ENCODE peak calls at places on chromosomes 2 and 18, in seven cellular contexts. One of them, this sample, is unnamed.

GRCh38 chr18:55018602-55019001 is 59.3 kb upstream of the CCDC68 start:
- DNase-seq in NCI-H1105 treated with DMSO at 0.1 percent for 48 hours: no peak
- DNase-seq in neural progenitor cell: no peak
- DNase-seq in NB4: no peak
- DNase-seq in SW 1271: no peak
- DNase-seq in amniotic stem cell: peak; percentile 1
- DNase-seq in activated T-helper 9 cell treated with anti-CD3 and anti-CD28 coated beads, Interleukin-2, amount 50 U/mL, for 16 hours: no peak
- DNase-seq in this sample: no peak

GRCh38 chr2:175323162-175323561 is 141.7 kb upstream of the ATP5MC3 start:
- DNase-seq in neural progenitor cell: no peak
- DNase-seq in amniotic stem cell: no peak
- DNase-seq in NCI-H1105 treated with DMSO at 0.1 percent for 48 hours: no peak
- DNase-seq in activated T-helper 9 cell treated with anti-CD3 and anti-CD28 coated beads, Interleukin-2, amount 50 U/mL, for 16 hours: no peak
- DNase-seq in SW 1271: no peak
- DNase-seq in NB4: no peak
- DNase-seq in this sample: no peak

GRCh38 chr2:20537423-20538307 is 90.8 kb downstream of the RHOB start:
- DNase-seq in SW 1271: no peak
- DNase-seq in neural progenitor cell: no peak
- DNase-seq in NB4: peak; percentile 51
- DNase-seq in NCI-H1105 treated with DMSO at 0.1 percent for 48 hours: no peak
- DNase-seq in amniotic stem cell: no peak
- DNase-seq in activated T-helper 9 cell treated with anti-CD3 and anti-CD28 coated beads, Interleukin-2, amount 50 U/mL, for 16 hours: no peak
- DNase-seq in this sample: no peak

GRCh38 chr2:163757811-163758210 is 22.0 kb upstream of the FIGN start:
- DNase-seq in neural progenitor cell: peak; percentile 43
- DNase-seq in amniotic stem cell: no peak
- DNase-seq in SW 1271: no peak
- DNase-seq in activated T-helper 9 cell treated with anti-CD3 and anti-CD28 coated beads, Interleukin-2, amount 50 U/mL, for 16 hours: no peak
- DNase-seq in NCI-H1105 treated with DMSO at 0.1 percent for 48 hours: no peak
- DNase-seq in NB4: no peak
- DNase-seq in this sample: no peak

GRCh38 chr2:106894545-106894944 is 8.6 kb upstream of the ST6GAL2 start:
- DNase-seq in NB4: no peak
- DNase-seq in neural progenitor cell: no peak
- DNase-seq in activated T-helper 9 cell treated with anti-CD3 and anti-CD28 coated beads, Interleukin-2, amount 50 U/mL, for 16 hours: no peak
- DNase-seq in NCI-H1105 treated with DMSO at 0.1 percent for 48 hours: no peak
- DNase-seq in SW 1271: no peak
- DNase-seq in amniotic stem cell: no peak
- DNase-seq in this sample: no peak

GRCh38 chr2:8583400-8584173 is 98.3 kb upstream of the ID2 start:
- DNase-seq in SW 1271: no peak
- DNase-seq in activated T-helper 9 cell treated with anti-CD3 and anti-CD28 coated beads, Interleukin-2, amount 50 U/mL, for 16 hours: peak; percentile 54
- DNase-seq in NCI-H1105 treated with DMSO at 0.1 percent for 48 hours: no peak
- DNase-seq in neural progenitor cell: peak; percentile 61
- DNase-seq in NB4: peak; percentile 98
- DNase-seq in amniotic stem cell: no peak
- DNase-seq in this sample: peak; percentile 72

GRCh38 chr2:230895536-230896345 is 29.3 kb downstream of the GPR55 start:
- DNase-seq in NCI-H1105 treated with DMSO at 0.1 percent for 48 hours: no peak
- DNase-seq in neural progenitor cell: no peak
- DNase-seq in amniotic stem cell: no peak
- DNase-seq in SW 1271: no peak
- DNase-seq in NB4: no peak
- DNase-seq in activated T-helper 9 cell treated with anti-CD3 and anti-CD28 coated beads, Interleukin-2, amount 50 U/mL, for 16 hours: no peak
- DNase-seq in this sample: peak; percentile 17

GRCh38 chr2:126744640-126745039 is 88.7 kb downstream of the GYPC start:
- DNase-seq in neural progenitor cell: no peak
- DNase-seq in NCI-H1105 treated with DMSO at 0.1 percent for 48 hours: no peak
- DNase-seq in SW 1271: no peak
- DNase-seq in activated T-helper 9 cell treated with anti-CD3 and anti-CD28 coated beads, Interleukin-2, amount 50 U/mL, for 16 hours: no peak
- DNase-seq in NB4: no peak
- DNase-seq in amniotic stem cell: no peak
- DNase-seq in this sample: no peak

GRCh38 chr18:11747286-11747685 is 58.2 kb downstream of the GNAL start:
- DNase-seq in NCI-H1105 treated with DMSO at 0.1 percent for 48 hours: no peak
- DNase-seq in NB4: no peak
- DNase-seq in neural progenitor cell: no peak
- DNase-seq in amniotic stem cell: no peak
- DNase-seq in SW 1271: no peak
- DNase-seq in activated T-helper 9 cell treated with anti-CD3 and anti-CD28 coated beads, Interleukin-2, amount 50 U/mL, for 16 hours: no peak
- DNase-seq in this sample: no peak

GRCh38 chr18:69617888-69618287 is 217.2 kb downstream of the DOK6 start:
- DNase-seq in NB4: no peak
- DNase-seq in NCI-H1105 treated with DMSO at 0.1 percent for 48 hours: no peak
- DNase-seq in SW 1271: no peak
- DNase-seq in neural progenitor cell: no peak
- DNase-seq in amniotic stem cell: peak; percentile 67
- DNase-seq in activated T-helper 9 cell treated with anti-CD3 and anti-CD28 coated beads, Interleukin-2, amount 50 U/mL, for 16 hours: no peak
- DNase-seq in this sample: no peak

GRCh38 chr2:215878476-215879063 is 134.8 kb downstream of the MREG start:
- DNase-seq in amniotic stem cell: no peak
- DNase-seq in neural progenitor cell: no peak
- DNase-seq in SW 1271: no peak
- DNase-seq in NB4: no peak
- DNase-seq in activated T-helper 9 cell treated with anti-CD3 and anti-CD28 coated beads, Interleukin-2, amount 50 U/mL, for 16 hours: no peak
- DNase-seq in NCI-H1105 treated with DMSO at 0.1 percent for 48 hours: no peak
- DNase-seq in this sample: no peak

GRCh38 chr2:240604291-240604938 is 17.9 kb downstream of the CAPN10 start:
- DNase-seq in SW 1271: no peak
- DNase-seq in NB4: peak; percentile 55
- DNase-seq in NCI-H1105 treated with DMSO at 0.1 percent for 48 hours: no peak
- DNase-seq in neural progenitor cell: peak; percentile 72
- DNase-seq in amniotic stem cell: no peak
- DNase-seq in activated T-helper 9 cell treated with anti-CD3 and anti-CD28 coated beads, Interleukin-2, amount 50 U/mL, for 16 hours: no peak
- DNase-seq in this sample: peak; percentile 31

GRCh38 chr18:46756172-46756558 is 688 bp downstream of the ST8SIA5 start:
- DNase-seq in NB4: no peak
- DNase-seq in NCI-H1105 treated with DMSO at 0.1 percent for 48 hours: no peak
- DNase-seq in activated T-helper 9 cell treated with anti-CD3 and anti-CD28 coated beads, Interleukin-2, amount 50 U/mL, for 16 hours: no peak
- DNase-seq in SW 1271: no peak
- DNase-seq in neural progenitor cell: no peak
- DNase-seq in amniotic stem cell: no peak
- DNase-seq in this sample: no peak

GRCh38 chr2:188348974-188349500 is 57.4 kb downstream of the GULP1 start:
- DNase-seq in activated T-helper 9 cell treated with anti-CD3 and anti-CD28 coated beads, Interleukin-2, amount 50 U/mL, for 16 hours: no peak
- DNase-seq in amniotic stem cell: no peak
- DNase-seq in NCI-H1105 treated with DMSO at 0.1 percent for 48 hours: no peak
- DNase-seq in SW 1271: no peak
- DNase-seq in NB4: no peak
- DNase-seq in neural progenitor cell: no peak
- DNase-seq in this sample: no peak

GRCh38 chr2:240304746-240305161 is 130.7 kb upstream of the GPC1 start:
- DNase-seq in SW 1271: no peak
- DNase-seq in NCI-H1105 treated with DMSO at 0.1 percent for 48 hours: no peak
- DNase-seq in NB4: no peak
- DNase-seq in amniotic stem cell: no peak
- DNase-seq in neural progenitor cell: no peak
- DNase-seq in activated T-helper 9 cell treated with anti-CD3 and anti-CD28 coated beads, Interleukin-2, amount 50 U/mL, for 16 hours: no peak
- DNase-seq in this sample: no peak

GRCh38 chr2:126857502-126857901 is 41.2 kb upstream of the TEX51 start:
- DNase-seq in NB4: no peak
- DNase-seq in neural progenitor cell: no peak
- DNase-seq in amniotic stem cell: no peak
- DNase-seq in NCI-H1105 treated with DMSO at 0.1 percent for 48 hours: no peak
- DNase-seq in SW 1271: no peak
- DNase-seq in activated T-helper 9 cell treated with anti-CD3 and anti-CD28 coated beads, Interleukin-2, amount 50 U/mL, for 16 hours: no peak
- DNase-seq in this sample: no peak

GRCh38 chr2:120769076-120769786 is 33.6 kb downstream of the GLI2 start:
- DNase-seq in amniotic stem cell: no peak
- DNase-seq in SW 1271: no peak
- DNase-seq in NB4: no peak
- DNase-seq in NCI-H1105 treated with DMSO at 0.1 percent for 48 hours: no peak
- DNase-seq in activated T-helper 9 cell treated with anti-CD3 and anti-CD28 coated beads, Interleukin-2, amount 50 U/mL, for 16 hours: no peak
- DNase-seq in neural progenitor cell: no peak
- DNase-seq in this sample: no peak

GRCh38 chr2:27703638-27704341 is 40.1 kb downstream of the SLC4A1AP start:
- DNase-seq in NCI-H1105 treated with DMSO at 0.1 percent for 48 hours: peak; percentile 54
- DNase-seq in activated T-helper 9 cell treated with anti-CD3 and anti-CD28 coated beads, Interleukin-2, amount 50 U/mL, for 16 hours: peak; percentile 76
- DNase-seq in NB4: peak; percentile 90
- DNase-seq in amniotic stem cell: peak; percentile 89
- DNase-seq in SW 1271: peak; percentile 46
- DNase-seq in neural progenitor cell: peak; percentile 88
- DNase-seq in this sample: peak; percentile 81

GRCh38 chr18:68282232-68282631 is 432.7 kb downstream of the TMX3 start:
- DNase-seq in activated T-helper 9 cell treated with anti-CD3 and anti-CD28 coated beads, Interleukin-2, amount 50 U/mL, for 16 hours: no peak
- DNase-seq in neural progenitor cell: no peak
- DNase-seq in NCI-H1105 treated with DMSO at 0.1 percent for 48 hours: no peak
- DNase-seq in NB4: no peak
- DNase-seq in amniotic stem cell: no peak
- DNase-seq in SW 1271: no peak
- DNase-seq in this sample: no peak

GRCh38 chr2:85680707-85681353 is 12.8 kb upstream of the SFTPB start:
- DNase-seq in amniotic stem cell: no peak
- DNase-seq in activated T-helper 9 cell treated with anti-CD3 and anti-CD28 coated beads, Interleukin-2, amount 50 U/mL, for 16 hours: no peak
- DNase-seq in NCI-H1105 treated with DMSO at 0.1 percent for 48 hours: no peak
- DNase-seq in SW 1271: no peak
- DNase-seq in NB4: no peak
- DNase-seq in neural progenitor cell: no peak
- DNase-seq in this sample: no peak

GRCh38 chr18:28114472-28114871 is 62.5 kb downstream of the CDH2 start:
- DNase-seq in activated T-helper 9 cell treated with anti-CD3 and anti-CD28 coated beads, Interleukin-2, amount 50 U/mL, for 16 hours: no peak
- DNase-seq in amniotic stem cell: no peak
- DNase-seq in NCI-H1105 treated with DMSO at 0.1 percent for 48 hours: no peak
- DNase-seq in neural progenitor cell: no peak
- DNase-seq in SW 1271: no peak
- DNase-seq in NB4: no peak
- DNase-seq in this sample: no peak

GRCh38 chr2:218961651-218962570 is 2.4 kb downstream of the CDK5R2 start:
- DNase-seq in SW 1271: no peak
- DNase-seq in activated T-helper 9 cell treated with anti-CD3 and anti-CD28 coated beads, Interleukin-2, amount 50 U/mL, for 16 hours: no peak
- DNase-seq in NB4: no peak
- DNase-seq in amniotic stem cell: no peak
- DNase-seq in neural progenitor cell: peak; percentile 75
- DNase-seq in NCI-H1105 treated with DMSO at 0.1 percent for 48 hours: peak; percentile 41
- DNase-seq in this sample: no peak

GRCh38 chr2:179440642-179441251 is 176.1 kb upstream of the SESTD1 start:
- DNase-seq in neural progenitor cell: peak; percentile 43
- DNase-seq in amniotic stem cell: no peak
- DNase-seq in NCI-H1105 treated with DMSO at 0.1 percent for 48 hours: peak; percentile 32
- DNase-seq in NB4: peak; percentile 59
- DNase-seq in activated T-helper 9 cell treated with anti-CD3 and anti-CD28 coated beads, Interleukin-2, amount 50 U/mL, for 16 hours: no peak
- DNase-seq in SW 1271: peak; percentile 6
- DNase-seq in this sample: no peak

GRCh38 chr2:232977438-232977971 is 35.6 kb downstream of the NGEF start:
- DNase-seq in activated T-helper 9 cell treated with anti-CD3 and anti-CD28 coated beads, Interleukin-2, amount 50 U/mL, for 16 hours: no peak
- DNase-seq in NCI-H1105 treated with DMSO at 0.1 percent for 48 hours: no peak
- DNase-seq in amniotic stem cell: no peak
- DNase-seq in NB4: no peak
- DNase-seq in SW 1271: no peak
- DNase-seq in neural progenitor cell: no peak
- DNase-seq in this sample: no peak

GRCh38 chr2:202072226-202072625 is 829 bp upstream of the KIAA2012 start:
- DNase-seq in amniotic stem cell: no peak
- DNase-seq in SW 1271: no peak
- DNase-seq in NB4: peak; percentile 25
- DNase-seq in activated T-helper 9 cell treated with anti-CD3 and anti-CD28 coated beads, Interleukin-2, amount 50 U/mL, for 16 hours: no peak
- DNase-seq in neural progenitor cell: peak; percentile 61
- DNase-seq in NCI-H1105 treated with DMSO at 0.1 percent for 48 hours: no peak
- DNase-seq in this sample: no peak